ENCODE peak calls at places on chromosomes 4 and X, in five cellular contexts. One of them, this sample, is unnamed.
A peak's percentile ranks its signal among the peaks of the same experiment; 100 is the strongest.

GRCh38 chr4:169870507-169870906 is 112.8 kb upstream of the HPF1 start:
- DNase-seq in coronary artery: no peak
- DNase-seq in brain microvascular endothelial cell: no peak
- DNase-seq in head of caudate nucleus: no peak
- DNase-seq in GM03348: no peak
- DNase-seq in this sample: no peak

GRCh38 chr4:3365871-3366842 is 73.3 kb downstream of the RGS12 start:
- DNase-seq in GM03348: no peak
- DNase-seq in coronary artery: peak; percentile 49
- DNase-seq in head of caudate nucleus: no peak
- DNase-seq in brain microvascular endothelial cell: no peak
- DNase-seq in this sample: no peak

GRCh38 chrX:148947399-148948025 is 447.1 kb downstream of the AFF2 start:
- DNase-seq in head of caudate nucleus: no peak
- DNase-seq in coronary artery: no peak
- DNase-seq in brain microvascular endothelial cell: no peak
- DNase-seq in GM03348: no peak
- DNase-seq in this sample: no peak

GRCh38 chr4:105679186-105679585 is 29.3 kb downstream of the INTS12 start:
- DNase-seq in brain microvascular endothelial cell: no peak
- DNase-seq in head of caudate nucleus: no peak
- DNase-seq in GM03348: no peak
- DNase-seq in coronary artery: no peak
- DNase-seq in this sample: no peak

GRCh38 chr4:141540643-141541042 is 95.7 kb upstream of the IL15 start:
- DNase-seq in brain microvascular endothelial cell: peak; percentile 69
- DNase-seq in GM03348: no peak
- DNase-seq in head of caudate nucleus: no peak
- DNase-seq in coronary artery: no peak
- DNase-seq in this sample: no peak

GRCh38 chrX:44155126-44155525 is 181.9 kb upstream of the NDP start:
- DNase-seq in head of caudate nucleus: no peak
- DNase-seq in coronary artery: no peak
- DNase-seq in GM03348: no peak
- DNase-seq in brain microvascular endothelial cell: no peak
- DNase-seq in this sample: no peak

GRCh38 chrX:32524385-32524784 is 687.0 kb downstream of the DMD start:
- DNase-seq in coronary artery: no peak
- DNase-seq in GM03348: no peak
- DNase-seq in brain microvascular endothelial cell: no peak
- DNase-seq in head of caudate nucleus: no peak
- DNase-seq in this sample: peak; percentile 67

GRCh38 chrX:96889726-96890125 is 6.0 kb downstream of the RPA4 start:
- DNase-seq in brain microvascular endothelial cell: peak; percentile 9
- DNase-seq in GM03348: no peak
- DNase-seq in head of caudate nucleus: no peak
- DNase-seq in coronary artery: no peak
- DNase-seq in this sample: no peak

GRCh38 chr4:42512226-42512625 is 114.9 kb downstream of the SHISA3 start:
- DNase-seq in head of caudate nucleus: no peak
- DNase-seq in brain microvascular endothelial cell: no peak
- DNase-seq in GM03348: no peak
- DNase-seq in coronary artery: no peak
- DNase-seq in this sample: no peak

GRCh38 chrX:129581904-129582303 is 41.8 kb downstream of the OCRL start:
- DNase-seq in coronary artery: no peak
- DNase-seq in GM03348: no peak
- DNase-seq in head of caudate nucleus: no peak
- DNase-seq in brain microvascular endothelial cell: no peak
- DNase-seq in this sample: no peak

GRCh38 chr4:175309041-175309440 is 390.9 kb downstream of the ADAM29 start:
- DNase-seq in coronary artery: no peak
- DNase-seq in GM03348: no peak
- DNase-seq in brain microvascular endothelial cell: peak; percentile 48
- DNase-seq in head of caudate nucleus: no peak
- DNase-seq in this sample: no peak

GRCh38 chrX:87516716-87517115 is 886 bp upstream of the KLHL4 start:
- DNase-seq in brain microvascular endothelial cell: peak; percentile 47
- DNase-seq in coronary artery: no peak
- DNase-seq in head of caudate nucleus: no peak
- DNase-seq in GM03348: no peak
- DNase-seq in this sample: no peak

GRCh38 chrX:150577174-150577573 is 8.8 kb downstream of the MTM1 start:
- DNase-seq in coronary artery: no peak
- DNase-seq in head of caudate nucleus: no peak
- DNase-seq in brain microvascular endothelial cell: no peak
- DNase-seq in GM03348: no peak
- DNase-seq in this sample: no peak

GRCh38 chrX:15350329-15350996 is 15.1 kb upstream of the PIGA start:
- DNase-seq in brain microvascular endothelial cell: no peak
- DNase-seq in coronary artery: no peak
- DNase-seq in GM03348: no peak
- DNase-seq in head of caudate nucleus: no peak
- DNase-seq in this sample: no peak

GRCh38 chr4:8088966-8089491 is 69.6 kb downstream of the ABLIM2 start:
- DNase-seq in brain microvascular endothelial cell: no peak
- DNase-seq in coronary artery: no peak
- DNase-seq in head of caudate nucleus: no peak
- DNase-seq in GM03348: no peak
- DNase-seq in this sample: no peak

GRCh38 chr4:184746532-184746870 is 12.6 kb upstream of the CENPU start:
- DNase-seq in brain microvascular endothelial cell: peak; percentile 72
- DNase-seq in head of caudate nucleus: no peak
- DNase-seq in GM03348: peak; percentile 88
- DNase-seq in coronary artery: no peak
- DNase-seq in this sample: peak; percentile 36

GRCh38 chr4:78121338-78121904 is 64.3 kb downstream of the FRAS1 start:
- DNase-seq in coronary artery: no peak
- DNase-seq in brain microvascular endothelial cell: no peak
- DNase-seq in GM03348: no peak
- DNase-seq in head of caudate nucleus: no peak
- DNase-seq in this sample: no peak

GRCh38 chrX:69906447-69906846 is 143.3 kb downstream of the AWAT2 start:
- DNase-seq in coronary artery: no peak
- DNase-seq in head of caudate nucleus: no peak
- DNase-seq in GM03348: no peak
- DNase-seq in brain microvascular endothelial cell: no peak
- DNase-seq in this sample: no peak

GRCh38 chr4:56653461-56654237 is 27.4 kb downstream of the HOPX start:
- DNase-seq in head of caudate nucleus: no peak
- DNase-seq in coronary artery: no peak
- DNase-seq in GM03348: no peak
- DNase-seq in brain microvascular endothelial cell: no peak
- DNase-seq in this sample: no peak

GRCh38 chr4:166422475-166422874 is 549.4 kb downstream of the TLL1 start:
- DNase-seq in GM03348: peak; percentile 13
- DNase-seq in coronary artery: no peak
- DNase-seq in head of caudate nucleus: no peak
- DNase-seq in brain microvascular endothelial cell: peak; percentile 63
- DNase-seq in this sample: no peak

GRCh38 chrX:105375816-105376215 is 155.3 kb upstream of the TEX13A start:
- DNase-seq in GM03348: no peak
- DNase-seq in brain microvascular endothelial cell: no peak
- DNase-seq in head of caudate nucleus: no peak
- DNase-seq in coronary artery: no peak
- DNase-seq in this sample: peak; percentile 11

GRCh38 chr4:101269682-101270081 is 77.6 kb downstream of the PPP3CA start:
- DNase-seq in head of caudate nucleus: no peak
- DNase-seq in GM03348: no peak
- DNase-seq in coronary artery: no peak
- DNase-seq in brain microvascular endothelial cell: no peak
- DNase-seq in this sample: no peak

GRCh38 chr4:75561789-75562188 is 5.9 kb downstream of the ODAPH start:
- DNase-seq in GM03348: no peak
- DNase-seq in coronary artery: no peak
- DNase-seq in head of caudate nucleus: no peak
- DNase-seq in brain microvascular endothelial cell: peak; percentile 22
- DNase-seq in this sample: no peak